ENCODE peak calls at places on chromosomes 13 and 19, in five cellular contexts. B is left ventricle myocardium inferior, S is activated gamma-delta T cell treated with Interleukin-2 at 50 U/mL for 16 hours, L is astrocyte of the spinal cord, Q is Calu3. A is an unnamed sample.

GRCh38 chr19:33686687-33687541 is 65.2 kb downstream of the CHST8 start:
- DNase-seq in L (no peak), Q (no peak), S (no peak), B (no peak), A (no peak)

GRCh38 chr19:20179946-20180345 is 12.9 kb downstream of the ZNF486 start:
- DNase-seq in Q (no peak), L (no peak), B (no peak), S (no peak), A (no peak)

GRCh38 chr13:42985312-42986175 is 6.5 kb downstream of the EPSTI1 start:
- DNase-seq in Q (peak; percentile 44), B (no peak), S (no peak), L (no peak), A (no peak)

GRCh38 chr19:33788676-33789075 is 8.0 kb upstream of the KCTD15 start:
- DNase-seq in L (no peak), B (no peak), S (no peak), Q (no peak), A (no peak)

GRCh38 chr19:54434862-54435174 is 14.2 kb upstream of the LENG8 start:
- DNase-seq in Q (no peak), B (no peak), L (no peak), S (no peak), A (no peak)

GRCh38 chr13:45280751-45281634 is 60.0 kb downstream of the TPT1 start:
- DNase-seq in L (peak; percentile 83), S (peak; percentile 21), Q (peak; percentile 77), B (peak; percentile 59), A (no peak)

GRCh38 chr13:32804673-32805260 is 211.5 kb upstream of the KL start:
- DNase-seq in S (no peak), L (peak; percentile 34), Q (no peak), B (no peak), A (no peak)

GRCh38 chr19:16088351-16088984 is 12.2 kb downstream of the TPM4 start:
- DNase-seq in B (no peak), Q (peak; percentile 78), L (no peak), S (no peak), A (no peak)

GRCh38 chr13:111518161-111518791 is 197.8 kb downstream of the TEX29 start:
- DNase-seq in B (no peak), L (no peak), Q (no peak), S (no peak), A (no peak)

GRCh38 chr19:7701654-7702457 is at the start of gene FCER2:
- DNase-seq in S (no peak), L (no peak), Q (no peak), B (no peak), A (no peak)

GRCh38 chr19:47124937-47125668 is 5.5 kb upstream of the SAE1 start:
- DNase-seq in Q (peak; percentile 45), S (no peak), B (no peak), L (peak; percentile 71), A (no peak)

GRCh38 chr13:113623491-113624234 is 34.3 kb downstream of the ATP4B start:
- DNase-seq in S (no peak), B (peak; percentile 13), L (no peak), Q (no peak), A (no peak)

GRCh38 chr13:85314686-85315085 is 484.5 kb downstream of the SLITRK6 start:
- DNase-seq in S (no peak), L (no peak), B (no peak), Q (no peak), A (no peak)

GRCh38 chr13:37715606-37716015 is 117.0 kb upstream of the POSTN start:
- DNase-seq in Q (no peak), B (no peak), S (no peak), L (peak; percentile 71), A (no peak)

GRCh38 chr19:35270381-35270811 is 1.6 kb downstream of the USF2 start:
- DNase-seq in B (no peak), Q (no peak), S (no peak), L (no peak), A (no peak)

GRCh38 chr19:16527971-16528521 is 14.2 kb downstream of the CHERP start:
- DNase-seq in Q (no peak), S (peak; percentile 38), L (no peak), B (no peak), A (no peak)

GRCh38 chr13:73940098-73940497 is 194.1 kb downstream of the KLF12 start:
- DNase-seq in L (no peak), S (no peak), B (peak; percentile 27), Q (no peak), A (no peak)

GRCh38 chr13:105147481-105147880 is 1388.0 kb downstream of the EFNB2 start:
- DNase-seq in L (no peak), B (no peak), S (no peak), Q (no peak), A (no peak)

GRCh38 chr13:111005808-111006494 is 91.1 kb upstream of the ANKRD10 start:
- DNase-seq in L (peak; percentile 65), B (peak; percentile 70), Q (no peak), S (no peak), A (no peak)

GRCh38 chr19:18733196-18733647 is 49.7 kb downstream of the CRTC1 start:
- DNase-seq in B (peak; percentile 58), L (peak; percentile 39), Q (no peak), S (no peak), A (no peak)

GRCh38 chr19:6357995-6358394 is 3.3 kb upstream of the CLPP start:
- DNase-seq in Q (peak; percentile 8), B (no peak), S (no peak), L (no peak), A (no peak)

GRCh38 chr13:21232599-21232998 is 56.1 kb downstream of the MRPL57 start:
- DNase-seq in S (no peak), Q (no peak), L (no peak), B (no peak), A (no peak)

GRCh38 chr13:30108216-30108912 is 199.0 kb downstream of the KATNAL1 start:
- DNase-seq in Q (no peak), B (no peak), S (no peak), L (no peak), A (no peak)

GRCh38 chr13:85430216-85430615 is 369.0 kb downstream of the SLITRK6 start:
- DNase-seq in Q (no peak), S (no peak), B (no peak), L (no peak), A (no peak)

GRCh38 chr13:40680659-40681323 is 14.3 kb upstream of the FOXO1 start:
- DNase-seq in Q (no peak), S (no peak), B (no peak), L (no peak), A (no peak)

GRCh38 chr13:73416093-73416492 is 357.3 kb downstream of the KLF5 start:
- DNase-seq in S (no peak), L (peak; percentile 49), B (no peak), Q (no peak), A (no peak)

GRCh38 chr19:16535381-16535780 is 6.9 kb downstream of the CHERP start:
- DNase-seq in L (no peak), B (no peak), Q (no peak), S (no peak), A (no peak)

GRCh38 chr19:8446055-8446709 is 1.4 kb downstream of the HNRNPM start:
- DNase-seq in S (no peak), L (no peak), B (no peak), Q (no peak), A (no peak)

GRCh38 chr13:97875218-97875617 is 78.3 kb upstream of the IPO5 start:
- DNase-seq in B (no peak), L (no peak), Q (no peak), S (no peak), A (no peak)

GRCh38 chr13:26423634-26424033 is 133.8 kb upstream of the WASF3 start:
- DNase-seq in S (no peak), Q (no peak), L (no peak), B (peak; percentile 47), A (peak; percentile 60)

GRCh38 chr13:32881792-32882175 is 134.4 kb upstream of the KL start:
- DNase-seq in B (no peak), L (no peak), Q (no peak), S (no peak), A (no peak)

GRCh38 chr19:40754611-40755247 is 3.7 kb downstream of the SNRPA start:
- DNase-seq in Q (peak; percentile 47), S (no peak), L (no peak), B (no peak), A (no peak)

A was measured in right atrium auricular region.